ENCODE peak calls at places on chromosomes 16 and 17, in five cellular contexts. O is pancreas; L is body of pancreas; N is retinal pigment epithelial cell; S is activated CD8-positive, alpha-beta T cell treated with anti-CD3 and anti-CD28 coated beads for 36 hours. R is an unnamed sample.

GRCh38 chr16:54462766-54463165 is 176.2 kb upstream of the IRX3 start:
- DNase-seq in L (no peak), O (no peak), N (no peak), S (no peak), R (no peak)

GRCh38 chr16:71851726-71852125 is 6.0 kb downstream of the ATXN1L start:
- DNase-seq in N (no peak), L (no peak), O (no peak), S (no peak), R (no peak)

GRCh38 chr16:56793504-56793903 is 63.6 kb downstream of the NUP93 start:
- DNase-seq in S (peak; percentile 12), N (no peak), O (no peak), L (no peak), R (no peak)

GRCh38 chr16:69618307-69618706 is 52.5 kb downstream of the NFAT5 start:
- DNase-seq in N (no peak), L (no peak), O (no peak), S (no peak), R (no peak)

GRCh38 chr16:73062640-73063283 is 14.8 kb upstream of the ZFHX3 start:
- DNase-seq in L (no peak), S (no peak), N (no peak), O (no peak), R (peak; percentile 78)

GRCh38 chr16:53061701-53062159 is 6.9 kb downstream of the CHD9 start:
- DNase-seq in L (peak; percentile 35), S (peak; percentile 78), O (peak; percentile 41), N (no peak), R (no peak)

GRCh38 chr16:46947900-46948547 is 25.4 kb downstream of the DNAJA2 start:
- DNase-seq in L (no peak), S (peak; percentile 56), N (no peak), O (no peak), R (peak; percentile 19)

GRCh38 chr17:64491034-64491860 is 5.6 kb downstream of the POLG2 start:
- DNase-seq in L (peak; percentile 29), S (peak; percentile 72), N (no peak), O (no peak), R (no peak)

GRCh38 chr16:25950586-25951201 is 258.9 kb downstream of the HS3ST4 start:
- DNase-seq in O (no peak), N (no peak), L (no peak), S (no peak), R (peak; percentile 3)

GRCh38 chr17:57459286-57459915 is 203.1 kb downstream of the MSI2 start:
- DNase-seq in S (peak; percentile 69), L (no peak), N (peak; percentile 88), O (no peak), R (no peak)

GRCh38 chr16:58661199-58661830 is 23.3 kb downstream of the SLC38A7 start:
- DNase-seq in O (peak; percentile 37), S (peak; percentile 32), L (peak; percentile 80), N (peak; percentile 65), R (peak; percentile 29)

GRCh38 chr17:31560836-31561235 is 169.4 kb downstream of the RAB11FIP4 start:
- DNase-seq in N (no peak), O (no peak), S (no peak), L (no peak), R (no peak)

GRCh38 chr17:3959295-3959899 is 4.8 kb downstream of the ATP2A3 start:
- DNase-seq in N (no peak), S (peak; percentile 33), L (peak; percentile 56), O (no peak), R (no peak)

GRCh38 chr16:64866026-64866425 is 255.8 kb downstream of the CDH11 start:
- DNase-seq in N (no peak), S (no peak), L (no peak), O (no peak), R (no peak)

GRCh38 chr17:7014995-7015586 is 2.7 kb downstream of the RNASEK start:
- DNase-seq in S (peak; percentile 88), O (peak; percentile 55), L (peak; percentile 36), N (no peak), R (no peak)

GRCh38 chr17:19546289-19547065 is 12.8 kb downstream of the SLC47A1 start:
- DNase-seq in N (no peak), S (peak; percentile 11), O (no peak), L (peak; percentile 51), R (no peak)

GRCh38 chr16:79316004-79316458 is 284.5 kb downstream of the MAF start:
- DNase-seq in N (no peak), O (no peak), S (peak; percentile 82), L (no peak), R (no peak)

GRCh38 chr16:71441348-71441781 is 489 bp downstream of the TLE7 start:
- DNase-seq in L (no peak), S (peak; percentile 44), N (no peak), O (no peak), R (no peak)

GRCh38 chr16:89038221-89038721 is 55.4 kb upstream of the ACSF3 start:
- DNase-seq in L (no peak), S (no peak), O (no peak), N (no peak), R (peak; percentile 1)

GRCh38 chr17:34503804-34504203 is 75.6 kb upstream of the TMEM132E start:
- DNase-seq in S (peak; percentile 46), N (no peak), L (peak; percentile 42), O (peak; percentile 35), R (no peak)

GRCh38 chr17:48621410-48622387 is 4.5 kb downstream of the HOXB9 start:
- DNase-seq in S (no peak), L (no peak), O (no peak), N (no peak), R (peak; percentile 52)

GRCh38 chr17:68600881-68601564 is at the start of gene FAM20A:
- DNase-seq in S (peak; percentile 20), L (peak; percentile 51), O (peak; percentile 45), N (no peak), R (peak; percentile 51)

GRCh38 chr16:79437764-79438728 is 162.5 kb downstream of the MAF start:
- DNase-seq in L (peak; percentile 33), S (no peak), O (no peak), N (peak; percentile 93), R (no peak)

GRCh38 chr17:8087075-8087941 is at the start of gene ALOX12B:
- DNase-seq in N (no peak), L (no peak), S (no peak), O (no peak), R (no peak)

GRCh38 chr17:21215935-21216334 is 2.0 kb upstream of the TMEM11 start:
- DNase-seq in S (peak; percentile 10), N (no peak), L (no peak), O (no peak), R (no peak)

GRCh38 chr16:70706948-70707465 is 21.2 kb upstream of the MTSS2 start:
- DNase-seq in L (no peak), S (no peak), O (no peak), N (peak; percentile 86), R (no peak)

GRCh38 chr16:68311316-68311620 is 449 bp downstream of the PRMT7 start:
- DNase-seq in O (no peak), S (peak; percentile 69), L (no peak), N (no peak), R (no peak)

GRCh38 chr17:50426814-50427787 is 1.1 kb downstream of the ACSF2 start:
- DNase-seq in O (no peak), L (peak; percentile 20), S (peak; percentile 57), N (no peak), R (peak; percentile 28)

GRCh38 chr17:77188084-77189066 is 47.6 kb downstream of the SEC14L1 start:
- DNase-seq in N (no peak), L (no peak), O (no peak), S (no peak), R (no peak)

GRCh38 chr17:77189148-77189547 is 48.4 kb downstream of the SEC14L1 start:
- DNase-seq in S (peak; percentile 78), O (no peak), N (no peak), L (no peak), R (no peak)

GRCh38 chr17:77185137-77185536 is 44.4 kb downstream of the SEC14L1 start:
- DNase-seq in N (no peak), L (no peak), S (no peak), O (no peak), R (no peak)

GRCh38 chr17:77184474-77184873 is 43.7 kb downstream of the SEC14L1 start:
- DNase-seq in L (no peak), O (no peak), N (no peak), S (no peak), R (no peak)

DNA sequence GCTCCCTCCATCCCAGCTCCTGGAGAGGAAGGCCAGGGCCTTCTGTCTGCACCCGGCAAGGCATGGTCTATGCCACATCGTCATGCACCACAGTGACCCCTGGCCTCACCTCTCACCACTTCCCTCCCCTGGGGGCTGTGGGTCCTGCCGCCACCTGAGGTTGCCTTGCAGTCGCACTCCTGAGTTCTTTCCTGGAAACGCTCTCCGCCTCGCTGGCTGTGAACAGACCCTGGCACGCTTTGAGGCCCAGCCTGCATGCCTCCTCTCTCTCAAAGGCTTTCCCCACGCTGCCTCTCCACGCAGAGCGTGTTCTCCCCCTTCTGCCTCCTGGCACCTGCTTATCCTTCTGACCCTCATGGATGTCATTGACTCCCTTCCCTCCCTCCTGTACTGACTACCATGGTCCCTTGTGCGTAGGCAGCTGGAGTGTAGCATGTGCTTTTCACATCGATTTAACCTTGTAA is 45.4 kb downstream of the SEC14L1 start:
- DNase-seq in L (no peak), N (no peak), O (no peak), S (peak; percentile 83), R (peak; percentile 15)
- TF ChIP-seq CTCF in L (no peak), N (no peak), O (no peak), S (no peak), R (no peak)

DNA sequence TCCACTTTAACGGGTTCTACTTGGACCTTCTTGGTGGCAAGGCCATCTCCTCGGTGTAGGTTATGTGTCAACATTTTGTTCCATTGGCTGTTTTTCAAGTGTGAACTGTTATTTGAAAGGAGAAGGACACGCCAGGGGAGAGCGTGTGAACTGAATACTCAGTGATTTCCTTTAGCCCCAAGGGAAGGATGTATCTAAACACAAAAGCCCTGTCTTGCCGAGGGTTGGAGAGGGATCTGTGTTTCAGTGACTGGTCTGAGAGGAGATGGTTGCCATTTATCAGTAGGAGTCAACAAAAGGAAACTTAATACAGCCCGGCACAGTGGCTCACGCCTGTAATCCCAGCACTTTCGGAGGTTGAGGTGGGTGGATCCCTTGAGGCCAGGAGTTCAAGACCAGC is 50.0 kb downstream of the USP10 start:
- DNase-seq in N (no peak), L (no peak), O (no peak), S (no peak), R (no peak)
- TF ChIP-seq CTCF in N (no peak), L (no peak), O (no peak), S (no peak), R (no peak)

DNA sequence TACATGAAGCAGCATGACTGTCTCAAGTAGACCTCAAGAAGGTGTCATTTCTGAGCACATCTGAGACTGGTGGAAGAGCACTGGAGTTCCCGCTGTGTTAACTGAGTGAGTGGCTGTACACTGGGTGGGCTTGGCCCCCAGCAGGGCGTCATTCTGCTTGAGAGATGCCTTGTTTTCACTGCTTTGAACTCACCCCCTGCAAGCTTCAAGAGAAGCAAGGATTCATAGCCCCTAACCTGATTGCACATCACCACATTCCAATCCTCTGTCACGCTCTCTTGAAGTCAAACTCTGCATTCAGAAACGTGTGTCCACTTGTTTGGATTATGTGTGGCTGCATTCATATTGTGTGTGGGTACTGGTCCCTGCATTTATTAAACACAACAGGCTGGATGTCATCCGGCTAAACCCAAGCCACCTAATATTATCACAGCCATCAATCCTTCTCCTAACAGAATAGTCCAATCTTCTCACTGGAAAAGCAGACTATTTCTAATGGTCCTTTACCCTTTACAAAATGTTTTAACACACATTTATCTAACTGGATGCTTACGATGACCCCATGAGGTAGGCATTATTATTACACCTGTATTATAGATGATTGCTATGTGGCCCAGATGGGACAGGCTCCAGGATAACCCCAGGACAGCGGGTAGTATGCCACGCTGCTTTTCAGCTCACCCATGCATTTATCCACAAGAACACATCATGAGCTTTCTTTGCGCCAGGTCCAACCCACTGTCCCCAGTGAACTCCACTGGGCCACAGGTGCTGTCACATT is 76.3 kb downstream of the USP31 start:
- DNase-seq in S (no peak), O (no peak), N (no peak), L (no peak), R (no peak)
- TF ChIP-seq CTCF in S (no peak), O (no peak), N (no peak), L (no peak), R (no peak)

GRCh38 chr17:39939588-39940419 is 12.3 kb downstream of the LRRC3C start:
- DNase-seq in S (peak; percentile 82), N (no peak), L (peak; percentile 12), O (no peak), R (no peak)
- TF ChIP-seq CTCF in S (peak; percentile 10), N (peak; percentile 54), L (no peak), O (no peak), R (peak; percentile 24)